ENCODE peak calls at places on chromosomes 12 and 14, in six cellular contexts. G, T, O, A, M and S are unnamed samples.

GRCh38 chr12:21766403-21766802 is 8.1 kb downstream of the KCNJ8 start:
- DNase-seq in M (no peak), G (no peak), T (no peak), A (no peak), O (no peak), S (no peak)

GRCh38 chr12:121858662-121859572 is at the start of gene HPD:
- DNase-seq in O (no peak), T (no peak), M (no peak), G (no peak), A (no peak), S (no peak)

GRCh38 chr12:49792181-49792970 is 35.8 kb downstream of the NCKAP5L start:
- DNase-seq in G (no peak), O (no peak), M (no peak), T (no peak), A (no peak), S (peak)

GRCh38 chr12:118103601-118104382 is at the start of gene VSIG10:
- DNase-seq in M (no peak), G (peak), A (peak), O (no peak), T (peak), S (peak)

GRCh38 chr14:49999216-49999761 is 106.4 kb downstream of the ARF6 start:
- DNase-seq in M (no peak), T (peak), G (peak), A (peak), O (no peak), S (peak)

GRCh38 chr14:69376439-69376838 is 21.7 kb downstream of the ERH start:
- DNase-seq in A (no peak), M (no peak), O (no peak), T (no peak), G (no peak), S (no peak)

GRCh38 chr14:86015511-86015910 is 485.6 kb downstream of the FLRT2 start:
- DNase-seq in G (no peak), T (no peak), A (no peak), O (no peak), M (no peak), S (no peak)

GRCh38 chr14:86013663-86014062 is 483.7 kb downstream of the FLRT2 start:
- DNase-seq in T (no peak), M (no peak), A (no peak), O (no peak), G (no peak), S (no peak)

GRCh38 chr14:51093371-51094281 is 1.3 kb downstream of the TRIM9 start:
- DNase-seq in T (peak), O (no peak), G (no peak), A (no peak), M (no peak), S (peak)

GRCh38 chr14:99215277-99215676 is 56.7 kb downstream of the BCL11B start:
- DNase-seq in A (no peak), G (no peak), O (no peak), M (no peak), T (no peak), S (no peak)

GRCh38 chr12:100688451-100688864 is 106.1 kb upstream of the ANO4 start:
- DNase-seq in G (no peak), M (no peak), O (no peak), A (no peak), T (no peak), S (no peak)

GRCh38 chr12:53695148-53696138 is 19.6 kb upstream of the ATP5MC2 start:
- DNase-seq in G (peak), T (peak), M (no peak), A (no peak), O (no peak), S (peak)

GRCh38 chr14:34699873-34700621 is 14.3 kb downstream of the CFL2 start:
- DNase-seq in G (no peak), A (no peak), O (no peak), T (peak), M (no peak), S (no peak)

GRCh38 chr12:30836656-30837445 is 82.1 kb upstream of the CAPRIN2 start:
- DNase-seq in O (no peak), G (no peak), T (no peak), A (no peak), M (no peak), S (no peak)

GRCh38 chr12:48903982-48904411 is 21.3 kb downstream of the FKBP11 start:
- DNase-seq in T (peak), G (peak), A (peak), O (peak), M (no peak), S (no peak)

GRCh38 chr12:120292661-120293531 is at the start of gene RNU4-1:
- DNase-seq in A (peak), G (peak), M (peak), O (peak), T (peak), S (peak)

GRCh38 chr12:110599334-110599733 is 14.6 kb upstream of the TCTN1 start:
- DNase-seq in M (no peak), G (no peak), O (no peak), T (no peak), A (no peak), S (no peak)

GRCh38 chr14:54653764-54654469 is 87.0 kb downstream of the SAMD4A start:
- DNase-seq in A (no peak), O (no peak), T (no peak), M (no peak), G (no peak), S (no peak)
- TF ChIP-seq POLR2AphosphoS5 in A (peak), O (no peak), T (no peak), M (peak), G (no peak), S (peak)

DNA sequence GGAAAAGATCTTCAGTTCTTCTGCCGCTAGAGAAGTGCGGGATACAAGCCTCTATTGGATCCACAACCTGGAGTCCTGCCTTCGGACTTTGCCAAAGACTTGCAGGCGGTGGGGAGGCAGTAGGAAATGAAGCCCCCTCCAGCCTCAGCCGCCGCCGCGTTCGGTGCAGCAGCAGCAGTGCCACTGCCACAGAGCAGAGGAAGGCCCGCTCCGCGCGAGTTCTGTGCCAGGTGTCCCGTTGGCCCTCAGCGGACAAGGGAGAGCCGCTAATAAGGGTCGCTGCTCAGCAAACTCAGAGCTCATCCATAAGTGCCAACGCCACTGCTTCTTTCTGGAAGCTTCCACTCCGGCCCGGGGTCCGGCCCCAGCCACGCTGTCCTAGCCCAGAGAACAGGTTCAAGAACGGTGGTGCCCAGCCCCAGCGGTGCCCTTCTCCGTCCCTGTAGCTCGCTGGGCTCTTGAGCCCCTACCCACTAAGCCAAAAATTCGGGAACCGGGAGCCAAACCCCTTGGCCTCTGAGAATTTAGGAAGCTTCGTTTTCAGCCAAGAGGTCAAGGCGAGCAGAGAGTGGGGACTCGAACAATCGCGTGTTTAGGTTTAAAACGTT is 6.4 kb downstream of the SIX1 start:
- DNase-seq in G (no peak), A (no peak), M (no peak), O (no peak), T (no peak), S (no peak)
- H3K4me3 ChIP-seq in G (no peak), A (peak), M (peak), O (no peak), T (peak), S (no peak)

GRCh38 chr14:101628975-101629374 is 67.7 kb downstream of the DIO3 start:
- DNase-seq in A (no peak), G (no peak), T (peak), M (no peak), O (no peak), S (peak)
- TF ChIP-seq EP300 in A (no peak), G (no peak), T (no peak), M (no peak), O (no peak), S (no peak)

DNA sequence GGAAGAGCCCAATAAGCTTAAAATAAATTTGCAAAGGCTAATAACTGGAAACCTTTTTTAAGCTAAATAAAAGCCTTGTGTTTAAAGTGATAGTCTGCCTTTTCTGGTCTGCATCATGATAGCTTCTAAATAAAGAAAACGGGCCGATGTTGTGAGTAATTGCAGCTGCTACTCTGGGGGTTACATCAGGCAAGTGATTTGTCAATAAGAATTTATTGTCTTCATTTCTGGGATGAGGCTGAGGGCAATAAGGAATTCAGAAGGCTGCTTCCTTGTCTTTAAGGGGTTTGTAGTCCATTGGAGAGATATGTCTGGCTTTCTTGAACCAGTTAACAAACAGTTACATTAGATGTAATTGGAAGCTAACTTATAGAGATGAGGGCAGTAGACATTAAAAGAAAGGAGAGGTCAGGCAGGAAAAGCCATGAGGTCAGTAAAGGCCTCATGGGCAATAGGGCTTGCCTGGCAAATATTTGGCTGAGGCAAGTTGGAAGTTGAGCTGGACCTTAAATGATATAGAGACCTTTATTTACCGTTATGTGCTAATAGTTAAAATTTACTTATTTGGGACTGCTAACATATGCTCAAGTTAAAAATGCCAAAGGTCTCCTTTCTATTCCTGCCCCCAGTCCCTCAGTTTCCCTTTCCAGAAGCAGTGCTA is 85.0 kb downstream of the CRADD start:
- DNase-seq in G (no peak), T (no peak), A (no peak), O (no peak), M (no peak), S (no peak)
- TF ChIP-seq POLR2AphosphoS5 in G (no peak), T (no peak), A (no peak), O (no peak), M (no peak), S (no peak)

GRCh38 chr14:105776924-105777323 is 250.5 kb downstream of the TMEM121 start:
- DNase-seq in O (no peak), T (no peak), A (no peak), G (no peak), M (no peak), S (peak)
- H3K4me3 ChIP-seq in O (no peak), T (no peak), A (no peak), G (no peak), M (no peak), S (no peak)

GRCh38 chr12:95218164-95218851 is 701 bp downstream of the VEZT start:
- DNase-seq in A (no peak), G (peak), T (no peak), M (no peak), O (peak), S (no peak)

GRCh38 chr12:95218852-95219171 is 1.2 kb downstream of the VEZT start:
- DNase-seq in G (no peak), T (no peak), O (no peak), M (no peak), A (no peak), S (peak)

GRCh38 chr12:95215925-95216324 is 1.3 kb downstream of the FGD6 start:
- DNase-seq in A (no peak), T (no peak), M (no peak), G (peak), O (no peak), S (no peak)

GRCh38 chr12:95216704-95217376 is 427 bp downstream of the FGD6 start:
- DNase-seq in A (peak), G (no peak), M (peak), O (no peak), T (peak), S (no peak)

DNA sequence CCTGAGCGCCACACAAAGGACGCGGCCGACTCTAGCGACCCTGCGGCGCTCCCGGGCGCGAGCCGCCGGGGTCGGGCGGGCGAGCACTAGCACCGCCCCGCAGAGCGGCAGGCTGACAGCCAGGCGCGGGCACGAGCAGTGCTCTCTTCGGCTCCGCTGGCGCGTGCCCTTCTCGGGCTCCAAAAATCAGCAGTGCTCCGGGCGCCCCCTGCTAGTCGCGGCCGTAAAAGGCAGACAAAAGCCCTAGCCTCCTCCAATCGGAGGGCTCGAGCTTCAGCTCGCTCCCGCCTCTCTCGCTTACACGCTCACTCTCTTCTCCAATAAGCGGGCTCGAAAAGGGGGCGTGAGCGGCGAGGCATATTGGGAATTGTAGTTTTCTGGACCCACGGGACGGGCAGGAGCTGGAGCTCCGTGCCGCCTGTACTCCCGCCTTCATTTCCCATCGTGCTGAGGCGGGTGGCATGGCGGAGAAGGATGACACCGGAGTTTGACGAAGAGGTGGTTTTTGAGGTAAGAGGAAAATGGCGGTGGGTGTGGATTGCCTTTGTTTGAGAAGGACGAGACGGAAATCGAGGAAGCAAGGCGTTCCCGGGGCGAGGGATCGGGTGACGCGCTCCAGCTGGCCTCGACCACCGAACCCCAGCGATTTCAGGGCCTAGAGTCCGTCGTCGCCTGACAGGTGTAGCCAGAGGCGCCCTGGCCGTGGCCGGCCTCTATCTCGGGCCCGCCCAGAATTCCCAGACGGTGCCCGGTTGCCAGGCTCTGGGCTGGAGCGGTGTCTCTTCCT is at the start of the genes FGD6 and VEZT:
- DNase-seq in O (peak), M (peak), G (peak), A (peak), T (peak), S (peak)
- TF ChIP-seq EP300 in O (no peak), M (no peak), G (no peak), A (no peak), T (no peak), S (no peak)

DNA sequence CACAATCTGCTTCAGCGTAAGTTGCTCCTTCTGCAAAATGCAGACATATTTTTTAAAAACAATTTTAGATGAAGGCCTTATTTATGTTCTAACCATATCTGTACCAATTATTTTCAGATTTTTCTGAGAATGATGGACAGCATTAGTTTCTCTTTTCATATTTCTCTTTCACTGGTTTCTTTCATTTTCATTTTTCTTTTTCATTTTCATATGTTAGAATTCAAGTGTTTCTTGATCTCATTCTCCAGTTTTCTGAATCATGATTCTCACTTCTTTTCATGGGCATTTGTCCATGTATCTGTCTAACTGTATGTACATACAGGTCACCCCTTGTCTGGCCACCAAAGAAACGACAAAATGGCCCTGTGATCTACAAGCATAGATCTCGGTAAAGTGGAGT is 346.6 kb downstream of the NAV3 start:
- DNase-seq in O (no peak), T (no peak), M (no peak), A (no peak), G (no peak), S (no peak)
- TF ChIP-seq POLR2AphosphoS5 in O (no peak), T (no peak), M (no peak), A (no peak), G (no peak), S (no peak)

DNA sequence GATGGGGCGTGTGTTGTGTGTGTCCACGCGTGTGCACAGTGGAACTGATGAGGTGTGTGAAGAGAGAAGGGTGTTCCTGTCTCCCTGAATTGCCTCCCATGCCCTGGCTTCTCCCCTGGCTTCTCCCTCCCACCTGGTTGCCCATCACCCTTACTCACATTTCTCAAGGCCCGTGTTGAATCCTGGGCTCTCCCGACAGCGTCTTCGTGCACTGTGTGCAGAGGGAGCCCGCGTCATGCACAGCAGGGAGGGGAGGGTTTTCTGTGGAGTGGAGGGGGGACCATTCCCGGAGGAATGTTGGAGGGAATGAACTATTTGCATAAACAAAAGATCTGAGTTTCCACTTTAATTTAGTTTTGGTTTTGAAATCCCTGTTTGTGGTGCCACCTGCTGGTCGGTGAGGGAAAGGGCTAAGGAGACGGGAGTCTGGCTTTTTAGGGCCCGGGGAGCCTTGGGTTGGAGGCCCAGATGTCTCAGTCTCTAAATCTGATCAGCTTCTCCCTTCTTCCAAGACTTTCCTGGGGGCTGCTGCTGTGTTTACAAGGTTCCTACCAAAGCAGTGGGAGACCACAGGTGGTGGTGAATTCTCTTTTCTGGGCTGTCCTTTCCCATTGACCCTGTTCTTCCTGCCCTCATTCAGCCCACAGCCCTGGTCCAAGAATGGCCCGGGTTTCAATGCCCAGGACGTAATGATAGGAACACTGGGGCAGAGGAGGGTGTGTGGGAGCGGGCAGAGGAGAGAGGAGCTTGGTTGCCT is at the start of gene C1R:
- DNase-seq in O (no peak), M (peak), T (peak), A (peak), G (peak), S (peak)
- H3K4me3 ChIP-seq in O (peak), M (peak), T (peak), A (peak), G (no peak), S (peak)